ENCODE peak calls at places on chromosome 19, in eight cellular contexts. One of them, this sample, is unnamed.
A peak's percentile ranks its signal among the peaks of the same experiment; 100 is the strongest.

GRCh38 chr19:1001538-1002166 is 1.4 kb downstream of the GRIN3B start:
- DNase-seq in uterus: peak; percentile 56
- DNase-seq in smooth muscle cell of the brain vasculature: no peak
- DNase-seq in astrocyte of the spinal cord: no peak
- DNase-seq in pulmonary artery endothelial cell: no peak
- DNase-seq in cardiac fibroblast: no peak
- DNase-seq in adipocyte: peak; percentile 78
- DNase-seq in Daoy: peak; percentile 63
- DNase-seq in this sample: no peak

GRCh38 chr19:7258042-7258839 is 36.0 kb downstream of the INSR start:
- DNase-seq in uterus: no peak
- DNase-seq in smooth muscle cell of the brain vasculature: no peak
- DNase-seq in astrocyte of the spinal cord: no peak
- DNase-seq in pulmonary artery endothelial cell: no peak
- DNase-seq in cardiac fibroblast: no peak
- DNase-seq in adipocyte: no peak
- DNase-seq in Daoy: no peak
- DNase-seq in this sample: no peak

GRCh38 chr19:38698225-38699026 is 45.8 kb downstream of the CAPN12 start:
- DNase-seq in uterus: no peak
- DNase-seq in smooth muscle cell of the brain vasculature: no peak
- DNase-seq in astrocyte of the spinal cord: no peak
- DNase-seq in pulmonary artery endothelial cell: no peak
- DNase-seq in cardiac fibroblast: no peak
- DNase-seq in adipocyte: no peak
- DNase-seq in Daoy: no peak
- DNase-seq in this sample: no peak

GRCh38 chr19:38721977-38722773 is 22.1 kb downstream of the CAPN12 start:
- DNase-seq in uterus: no peak
- DNase-seq in smooth muscle cell of the brain vasculature: no peak
- DNase-seq in astrocyte of the spinal cord: no peak
- DNase-seq in pulmonary artery endothelial cell: no peak
- DNase-seq in cardiac fibroblast: no peak
- DNase-seq in adipocyte: no peak
- DNase-seq in Daoy: no peak
- DNase-seq in this sample: no peak

GRCh38 chr19:19515764-19516519 is at the start of gene NDUFA13:
- DNase-seq in uterus: peak; percentile 96
- DNase-seq in smooth muscle cell of the brain vasculature: peak; percentile 84
- DNase-seq in astrocyte of the spinal cord: peak; percentile 95
- DNase-seq in pulmonary artery endothelial cell: peak; percentile 65
- DNase-seq in cardiac fibroblast: peak; percentile 96
- DNase-seq in adipocyte: peak; percentile 96
- DNase-seq in Daoy: peak; percentile 96
- DNase-seq in this sample: peak; percentile 29

GRCh38 chr19:39834287-39834841 is 402 bp upstream of the DYRK1B start:
- DNase-seq in uterus: no peak
- DNase-seq in smooth muscle cell of the brain vasculature: no peak
- DNase-seq in astrocyte of the spinal cord: no peak
- DNase-seq in pulmonary artery endothelial cell: no peak
- DNase-seq in cardiac fibroblast: no peak
- DNase-seq in adipocyte: no peak
- DNase-seq in Daoy: no peak
- DNase-seq in this sample: no peak

GRCh38 chr19:2540646-2541454 is 64.9 kb downstream of the GADD45B start:
- DNase-seq in uterus: peak; percentile 86
- DNase-seq in smooth muscle cell of the brain vasculature: peak; percentile 79
- DNase-seq in astrocyte of the spinal cord: peak; percentile 99
- DNase-seq in pulmonary artery endothelial cell: peak; percentile 97
- DNase-seq in cardiac fibroblast: peak; percentile 99
- DNase-seq in adipocyte: peak; percentile 97
- DNase-seq in Daoy: peak; percentile 99
- DNase-seq in this sample: no peak

GRCh38 chr19:28874742-28875141 is 338.2 kb downstream of the UQCRFS1 start:
- DNase-seq in uterus: no peak
- DNase-seq in smooth muscle cell of the brain vasculature: no peak
- DNase-seq in astrocyte of the spinal cord: no peak
- DNase-seq in pulmonary artery endothelial cell: no peak
- DNase-seq in cardiac fibroblast: no peak
- DNase-seq in adipocyte: no peak
- DNase-seq in Daoy: no peak
- DNase-seq in this sample: no peak

GRCh38 chr19:19568802-19569756 is 31.0 kb downstream of the CILP2 start:
- DNase-seq in uterus: no peak
- DNase-seq in smooth muscle cell of the brain vasculature: no peak
- DNase-seq in astrocyte of the spinal cord: peak; percentile 30
- DNase-seq in pulmonary artery endothelial cell: no peak
- DNase-seq in cardiac fibroblast: peak; percentile 63
- DNase-seq in adipocyte: peak; percentile 47
- DNase-seq in Daoy: peak; percentile 55
- DNase-seq in this sample: no peak

GRCh38 chr19:7072541-7072940 is 3.0 kb downstream of the ZNF557 start:
- DNase-seq in uterus: no peak
- DNase-seq in smooth muscle cell of the brain vasculature: no peak
- DNase-seq in astrocyte of the spinal cord: no peak
- DNase-seq in pulmonary artery endothelial cell: no peak
- DNase-seq in cardiac fibroblast: no peak
- DNase-seq in adipocyte: no peak
- DNase-seq in Daoy: no peak
- DNase-seq in this sample: no peak

GRCh38 chr19:10747271-10747670 is 29.4 kb downstream of the DNM2 start:
- DNase-seq in uterus: no peak
- DNase-seq in smooth muscle cell of the brain vasculature: no peak
- DNase-seq in astrocyte of the spinal cord: no peak
- DNase-seq in pulmonary artery endothelial cell: no peak
- DNase-seq in cardiac fibroblast: no peak
- DNase-seq in adipocyte: no peak
- DNase-seq in Daoy: no peak
- DNase-seq in this sample: no peak

GRCh38 chr19:58572818-58573657 is at the start of gene MZF1:
- DNase-seq in uterus: peak; percentile 99
- DNase-seq in smooth muscle cell of the brain vasculature: peak; percentile 100
- DNase-seq in astrocyte of the spinal cord: peak; percentile 100
- DNase-seq in pulmonary artery endothelial cell: peak; percentile 100
- DNase-seq in cardiac fibroblast: peak; percentile 100
- DNase-seq in adipocyte: peak; percentile 100
- DNase-seq in Daoy: peak; percentile 100
- DNase-seq in this sample: no peak

GRCh38 chr19:33950141-33950805 is 153.6 kb downstream of the KCTD15 start:
- DNase-seq in uterus: no peak
- DNase-seq in smooth muscle cell of the brain vasculature: no peak
- DNase-seq in astrocyte of the spinal cord: no peak
- DNase-seq in pulmonary artery endothelial cell: no peak
- DNase-seq in cardiac fibroblast: no peak
- DNase-seq in adipocyte: peak; percentile 9
- DNase-seq in Daoy: peak; percentile 20
- DNase-seq in this sample: no peak

GRCh38 chr19:14272623-14273022 is 66.7 kb upstream of the ADGRL1 start:
- DNase-seq in uterus: no peak
- DNase-seq in smooth muscle cell of the brain vasculature: no peak
- DNase-seq in astrocyte of the spinal cord: no peak
- DNase-seq in pulmonary artery endothelial cell: no peak
- DNase-seq in cardiac fibroblast: no peak
- DNase-seq in adipocyte: no peak
- DNase-seq in Daoy: no peak
- DNase-seq in this sample: no peak

This sample was measured in SIG-M5.